ENCODE peak calls at places on chromosomes 7 and 10, in nine cellular contexts. T is HFF-Myc; E is heart right ventricle; A is WTC11; J is GM10248; U is Calu3; R is CD8-positive, alpha-beta T cell; N is endodermal cell; K is GM13976. O is an unnamed sample.
A peak's percentile ranks its signal among the peaks of the same experiment; 100 is the strongest.

GRCh38 chr7:106779877-106780276 is 85.2 kb upstream of the PIK3CG start:
- DNase-seq in J (no peak), R (no peak), U (peak; percentile 78), N (peak; percentile 86), E (no peak), A (peak; percentile 64), T (no peak), K (no peak), O (no peak)

GRCh38 chr7:35630573-35630972 is 64.4 kb downstream of the HERPUD2 start:
- DNase-seq in R (no peak), N (no peak), K (no peak), E (no peak), T (peak; percentile 12), U (no peak), J (no peak), A (no peak), O (peak; percentile 47)

GRCh38 chr10:4704034-4704545 is 121.9 kb upstream of the AKR1E2 start:
- DNase-seq in K (no peak), E (no peak), R (no peak), N (no peak), T (peak; percentile 80), U (peak; percentile 61), A (no peak), J (no peak), O (peak; percentile 93)

GRCh38 chr10:86355571-86356038 is 11.0 kb downstream of the GRID1 start:
- DNase-seq in T (no peak), A (no peak), K (no peak), E (peak; percentile 44), N (no peak), J (no peak), U (no peak), R (no peak), O (no peak)

GRCh38 chr7:144384555-144385245 is 18.8 kb downstream of the NOBOX start:
- DNase-seq in A (no peak), K (no peak), U (peak; percentile 65), N (peak; percentile 72), J (no peak), T (no peak), R (no peak), E (no peak), O (peak; percentile 62)

GRCh38 chr10:25047902-25048301 is 31.5 kb downstream of the THNSL1 start:
- DNase-seq in E (no peak), R (no peak), U (no peak), A (no peak), T (no peak), J (no peak), K (no peak), N (no peak), O (peak; percentile 81)

GRCh38 chr7:115997221-115997620 is 33.3 kb downstream of the TFEC start:
- DNase-seq in R (no peak), U (no peak), A (no peak), T (no peak), N (no peak), J (no peak), K (no peak), E (no peak), O (no peak)

GRCh38 chr10:112775892-112776679 is 174.0 kb upstream of the TCF7L2 start:
- DNase-seq in U (peak; percentile 47), N (no peak), R (no peak), J (no peak), A (no peak), K (no peak), T (no peak), E (no peak), O (no peak)

GRCh38 chr10:117677239-117677638 is 134.7 kb downstream of the EMX2 start:
- DNase-seq in J (no peak), N (peak; percentile 59), T (no peak), E (no peak), K (no peak), U (no peak), R (no peak), A (no peak), O (no peak)

GRCh38 chr10:104510644-104511043 is 130.4 kb upstream of the SORCS3 start:
- DNase-seq in R (no peak), A (no peak), K (no peak), U (no peak), T (no peak), J (no peak), N (no peak), E (no peak), O (no peak)

GRCh38 chr7:74174606-74175082 is 488 bp downstream of the EIF4H start:
- DNase-seq in A (peak; percentile 42), T (no peak), E (peak; percentile 38), N (peak; percentile 72), J (peak; percentile 38), K (no peak), R (peak; percentile 16), U (peak; percentile 20), O (peak; percentile 71)

GRCh38 chr7:64101943-64102655 is 56.9 kb downstream of the ZNF727 start:
- DNase-seq in J (no peak), N (no peak), U (no peak), A (no peak), E (no peak), T (no peak), R (no peak), K (no peak), O (no peak)

GRCh38 chr7:3859436-3859835 is 558.4 kb downstream of the SDK1 start:
- DNase-seq in R (no peak), U (no peak), K (no peak), N (no peak), E (no peak), J (no peak), T (no peak), A (no peak), O (no peak)

GRCh38 chr10:28754930-28755718 is 77.8 kb downstream of the BAMBI start:
- DNase-seq in R (no peak), U (no peak), J (no peak), E (no peak), K (no peak), A (no peak), N (no peak), T (no peak), O (peak; percentile 80)

GRCh38 chr10:88330174-88330573 is 252.9 kb downstream of the RNLS start:
- DNase-seq in N (no peak), E (no peak), A (no peak), K (no peak), U (no peak), T (no peak), R (no peak), J (no peak), O (no peak)

GRCh38 chr7:3427957-3428356 is 126.9 kb downstream of the SDK1 start:
- DNase-seq in A (no peak), R (no peak), N (no peak), K (no peak), U (no peak), E (no peak), J (no peak), T (no peak), O (no peak)

GRCh38 chr7:141698247-141699015 is 3.5 kb downstream of the DENND11 start:
- DNase-seq in A (no peak), U (no peak), N (no peak), T (no peak), J (no peak), R (no peak), E (no peak), K (no peak), O (no peak)

GRCh38 chr7:141053626-141054025 is 20.2 kb upstream of the TMEM178B start:
- DNase-seq in J (no peak), E (no peak), R (peak; percentile 25), T (no peak), N (no peak), U (no peak), K (no peak), A (no peak), O (no peak)

GRCh38 chr7:136183981-136184380 is 206.8 kb upstream of the MTPN start:
- DNase-seq in R (no peak), T (no peak), K (no peak), U (no peak), A (no peak), E (no peak), N (no peak), J (no peak), O (peak; percentile 13)
- TF ChIP-seq CTCF in R (no peak), T (no peak), K (no peak), U (no peak), A (no peak), E (no peak), N (peak; percentile 74), J (no peak), O (peak; percentile 21)

DNA sequence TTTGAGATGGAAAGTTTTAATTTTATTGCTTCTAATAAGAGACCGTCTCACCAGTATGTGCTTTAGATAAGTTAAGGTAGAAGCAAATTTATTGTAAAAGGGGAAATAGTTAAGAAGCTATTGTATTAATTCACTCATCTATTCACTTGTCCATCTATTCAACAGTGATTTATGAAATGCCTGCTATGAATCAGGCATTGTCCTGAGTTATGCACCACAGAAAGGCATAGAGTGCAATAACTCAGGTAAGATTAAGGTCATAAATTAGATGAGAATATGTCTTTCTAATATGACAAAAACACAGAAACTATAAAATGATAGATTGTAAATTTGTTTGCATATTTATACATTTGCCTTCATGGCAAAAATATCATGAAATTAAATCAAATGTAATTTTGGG is 379.3 kb upstream of the PCDH15 start:
- DNase-seq in N (no peak), T (no peak), R (no peak), K (no peak), A (no peak), U (no peak), E (no peak), J (no peak), O (no peak)
- TF ChIP-seq CTCF in N (no peak), T (no peak), R (no peak), K (no peak), A (no peak), U (no peak), E (no peak), J (no peak), O (no peak)

GRCh38 chr10:95988702-95989101 is 54.7 kb upstream of the CCNJ start:
- DNase-seq in E (no peak), T (no peak), K (no peak), A (no peak), N (no peak), U (no peak), R (no peak), J (no peak), O (no peak)
- TF ChIP-seq CTCF in E (no peak), T (no peak), K (no peak), A (no peak), N (no peak), U (no peak), R (no peak), J (peak; percentile 42), O (no peak)

DNA sequence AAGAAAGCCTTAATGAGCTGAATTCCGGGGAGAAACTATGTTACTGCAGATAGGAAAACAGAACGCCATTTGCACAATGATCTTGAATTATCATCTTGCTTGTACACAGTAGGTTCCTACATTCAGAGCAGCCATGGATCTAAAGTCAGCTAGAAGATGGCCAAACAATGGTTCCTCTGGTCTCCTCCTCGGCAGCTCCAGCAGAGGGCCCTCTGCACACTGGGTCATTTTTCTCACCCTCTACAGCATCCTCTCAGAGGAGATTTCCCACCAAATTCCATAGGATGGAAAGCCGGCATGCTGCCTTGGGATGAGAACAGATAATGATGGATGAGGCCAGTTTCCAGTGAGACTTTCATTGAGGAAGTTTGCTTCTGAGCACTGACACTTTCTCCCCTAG is 308.5 kb upstream of the NFE2L3 start:
- DNase-seq in T (no peak), A (no peak), N (no peak), U (no peak), J (no peak), E (no peak), R (no peak), K (no peak), O (no peak)
- TF ChIP-seq CTCF in T (no peak), A (no peak), N (peak; percentile 56), U (no peak), J (no peak), E (no peak), R (no peak), K (no peak), O (peak; percentile 24)